ENCODE peak calls at places on chromosomes 16 and 17, in six cellular contexts. U, T, F, A, D and M are unnamed samples.

GRCh38 chr17:6523330-6523729 is 33.0 kb downstream of the PITPNM3 start:
- DNase-seq in U (no peak), T (no peak), F (no peak), A (peak), D (no peak), M (no peak)

GRCh38 chr17:27351741-27352140 is 57.8 kb downstream of the WSB1 start:
- DNase-seq in U (no peak), T (no peak), F (no peak), A (no peak), D (no peak), M (no peak)

GRCh38 chr17:42695500-42695899 is 13.2 kb downstream of the CNTNAP1 start:
- DNase-seq in U (no peak), T (no peak), F (no peak), A (no peak), D (no peak), M (no peak)

GRCh38 chr16:74709477-74709877 is 8.8 kb upstream of the MLKL start:
- DNase-seq in U (peak), T (peak), F (peak), A (peak), D (peak), M (peak)

GRCh38 chr16:24729967-24730815 is 740 bp downstream of the TNRC6A start:
- DNase-seq in U (peak), T (no peak), F (peak), A (peak), D (no peak), M (peak)

GRCh38 chr16:977096-977701 is 4.4 kb upstream of the SOX8 start:
- DNase-seq in U (no peak), T (no peak), F (peak), A (no peak), D (peak), M (no peak)

GRCh38 chr16:89586853-89587252 is 11.3 kb downstream of the CPNE7 start:
- DNase-seq in U (no peak), T (no peak), F (no peak), A (no peak), D (no peak), M (peak)

GRCh38 chr17:77188084-77189066 is 47.6 kb downstream of the SEC14L1 start:
- DNase-seq in U (no peak), T (no peak), F (no peak), A (no peak), D (no peak), M (no peak)

GRCh38 chr17:77908501-77908900 is 50.0 kb upstream of the TNRC6C start:
- DNase-seq in U (no peak), T (no peak), F (peak), A (no peak), D (no peak), M (no peak)

GRCh38 chr17:16407911-16408588 is 7.3 kb upstream of the TRPV2 start:
- DNase-seq in U (no peak), T (peak), F (peak), A (no peak), D (peak), M (no peak)

GRCh38 chr16:78170360-78170928 is 71.0 kb downstream of the WWOX start:
- DNase-seq in U (no peak), T (no peak), F (no peak), A (no peak), D (no peak), M (no peak)

GRCh38 chr17:2172447-2172938 is 117.6 kb downstream of the HIC1 start:
- DNase-seq in U (no peak), T (no peak), F (peak), A (peak), D (no peak), M (no peak)

GRCh38 chr17:79615926-79616325 is 5.1 kb upstream of the RBFOX3 start:
- DNase-seq in U (no peak), T (no peak), F (peak), A (no peak), D (no peak), M (no peak)

GRCh38 chr17:41767324-41768042 is 19.0 kb downstream of the JUP start:
- DNase-seq in U (no peak), T (no peak), F (no peak), A (no peak), D (no peak), M (no peak)

GRCh38 chr17:57868007-57868774 is 18.3 kb upstream of the MRPS23 start:
- DNase-seq in U (no peak), T (peak), F (peak), A (peak), D (peak), M (no peak)

GRCh38 chr16:17273142-17273561 is 197.6 kb downstream of the XYLT1 start:
- DNase-seq in U (no peak), T (no peak), F (no peak), A (peak), D (no peak), M (peak)

GRCh38 chr17:65370669-65371126 is 190.8 kb downstream of the AXIN2 start:
- DNase-seq in U (no peak), T (no peak), F (no peak), A (peak), D (no peak), M (no peak)

GRCh38 chr16:628321-629061 is 2.3 kb upstream of the WFIKKN1 start:
- DNase-seq in U (no peak), T (no peak), F (peak), A (no peak), D (no peak), M (no peak)

GRCh38 chr16:14560523-14560922 is 69.5 kb downstream of the PARN start:
- DNase-seq in U (no peak), T (no peak), F (no peak), A (no peak), D (no peak), M (no peak)

GRCh38 chr17:2456475-2456874 is 55.2 kb downstream of the METTL16 start:
- DNase-seq in U (no peak), T (no peak), F (no peak), A (no peak), D (no peak), M (no peak)

GRCh38 chr17:77842148-77842905 is 116.2 kb upstream of the TNRC6C start:
- DNase-seq in U (peak), T (no peak), F (no peak), A (no peak), D (no peak), M (no peak)

GRCh38 chr17:44045493-44045892 is 21.0 kb downstream of the LSM12 start:
- DNase-seq in U (no peak), T (no peak), F (no peak), A (no peak), D (no peak), M (no peak)

GRCh38 chr17:50062323-50063243 is 6.7 kb downstream of the ITGA3 start:
- DNase-seq in U (no peak), T (no peak), F (peak), A (no peak), D (no peak), M (no peak)

GRCh38 chr17:67689534-67690177 is 28.1 kb upstream of the NOL11 start:
- DNase-seq in U (peak), T (peak), F (no peak), A (peak), D (peak), M (peak)